ENCODE peak calls at places on chromosomes 3 and 15, in ten cellular contexts. A is GM12878, H is WERI-Rb-1, R is cardiac muscle cell, W is psoas muscle, Z is fibroblast of the aortic adventitia, I is fibroblast of lung, L is adrenal gland, K is ovary, M is H7. J is an unnamed sample.

GRCh38 chr3:105823149-105823866 is 45.5 kb downstream of the CBLB start:
- DNase-seq in W (no peak), A (no peak), R (peak; percentile 85), M (no peak), H (no peak), Z (peak; percentile 89), L (no peak), I (peak; percentile 99), K (peak; percentile 32), J (peak; percentile 91)

GRCh38 chr3:141959531-141959920 is 83.1 kb downstream of the ATP1B3 start:
- DNase-seq in I (no peak), H (no peak), A (no peak), K (no peak), L (no peak), M (no peak), R (no peak), W (no peak), Z (no peak), J (peak; percentile 4)

GRCh38 chr15:67783303-67783702 is 42.0 kb upstream of the SKOR1 start:
- DNase-seq in L (no peak), K (no peak), R (no peak), H (peak; percentile 33), I (no peak), A (peak; percentile 87), Z (no peak), W (no peak), M (no peak), J (no peak)

GRCh38 chr3:112963683-112964082 is 11.2 kb downstream of the CD200R1 start:
- DNase-seq in K (no peak), M (no peak), W (no peak), A (no peak), R (no peak), I (no peak), Z (no peak), L (no peak), H (no peak), J (no peak)

GRCh38 chr3:41188291-41188690 is 11.0 kb upstream of the CTNNB1 start:
- DNase-seq in Z (no peak), K (no peak), R (no peak), W (no peak), L (no peak), M (no peak), I (no peak), H (no peak), A (no peak), J (no peak)

GRCh38 chr15:57472861-57473260 is 96.6 kb downstream of the CGNL1 start:
- DNase-seq in W (no peak), M (no peak), Z (peak; percentile 64), K (no peak), H (no peak), L (no peak), R (no peak), A (no peak), I (peak; percentile 31), J (no peak)

GRCh38 chr3:47419083-47420043 is 38.5 kb downstream of the PTPN23 start:
- DNase-seq in W (no peak), K (no peak), M (peak; percentile 39), R (no peak), Z (no peak), A (no peak), I (no peak), H (no peak), L (no peak), J (no peak)

GRCh38 chr3:115194461-115194860 is 47.4 kb upstream of the ZBTB20 start:
- DNase-seq in W (no peak), K (no peak), L (no peak), I (peak; percentile 65), H (no peak), R (no peak), Z (peak; percentile 39), M (no peak), A (no peak), J (no peak)

GRCh38 chr3:138349926-138350665 is 1.7 kb downstream of the MRAS start:
- DNase-seq in L (peak; percentile 59), I (peak; percentile 25), M (no peak), K (peak; percentile 65), Z (peak; percentile 50), W (peak; percentile 64), R (peak; percentile 45), H (no peak), A (no peak), J (no peak)

GRCh38 chr15:38130739-38131498 is 121.7 kb upstream of the SPRED1 start:
- DNase-seq in R (peak; percentile 99), M (peak; percentile 22), Z (peak; percentile 99), K (peak; percentile 92), L (peak; percentile 50), A (peak; percentile 51), H (peak; percentile 65), W (peak; percentile 91), I (peak; percentile 97), J (peak; percentile 99)

GRCh38 chr15:96339662-96340347 is 9.3 kb downstream of the NR2F2 start:
- DNase-seq in A (no peak), M (peak; percentile 21), W (no peak), Z (peak; percentile 47), I (peak; percentile 60), K (peak; percentile 29), H (no peak), R (peak; percentile 42), L (no peak), J (no peak)

GRCh38 chr3:89474333-89475130 is 367.1 kb downstream of the EPHA3 start:
- DNase-seq in M (no peak), L (no peak), W (no peak), H (no peak), A (no peak), R (no peak), Z (no peak), I (no peak), K (no peak), J (no peak)

GRCh38 chr15:52037889-52038505 is 19.0 kb downstream of the MAPK6 start:
- DNase-seq in K (no peak), I (no peak), Z (no peak), W (no peak), H (no peak), L (no peak), R (no peak), M (no peak), A (no peak), J (no peak)

GRCh38 chr15:85891470-85891869 is 96.7 kb upstream of the KLHL25 start:
- DNase-seq in K (no peak), W (no peak), Z (no peak), M (no peak), A (no peak), I (no peak), H (no peak), L (no peak), R (no peak), J (no peak)

GRCh38 chr3:12893247-12893646 is 51.9 kb upstream of the RPL32 start:
- DNase-seq in H (no peak), I (no peak), W (no peak), Z (no peak), L (no peak), R (no peak), M (no peak), A (no peak), K (no peak), J (no peak)

GRCh38 chr3:115341208-115341607 is 194.1 kb upstream of the ZBTB20 start:
- DNase-seq in L (no peak), I (peak; percentile 84), W (no peak), Z (peak; percentile 71), H (no peak), K (no peak), A (no peak), R (peak; percentile 62), M (no peak), J (peak; percentile 54)

GRCh38 chr3:174158674-174159073 is 700.5 kb upstream of the NAALADL2 start:
- DNase-seq in Z (no peak), W (no peak), R (no peak), H (no peak), K (no peak), M (no peak), A (no peak), I (no peak), L (no peak), J (no peak)

GRCh38 chr3:174153875-174154274 is 705.3 kb upstream of the NAALADL2 start:
- DNase-seq in L (no peak), K (no peak), M (no peak), R (no peak), I (peak; percentile 59), Z (peak; percentile 22), H (no peak), W (no peak), A (no peak), J (no peak)

GRCh38 chr3:174159629-174160028 is 699.5 kb upstream of the NAALADL2 start:
- DNase-seq in K (no peak), Z (no peak), H (no peak), W (no peak), I (no peak), R (no peak), A (no peak), M (no peak), L (no peak), J (no peak)

GRCh38 chr3:174156200-174156599 is 702.9 kb upstream of the NAALADL2 start:
- DNase-seq in L (no peak), R (peak; percentile 5), I (no peak), M (no peak), A (no peak), K (no peak), H (no peak), W (no peak), Z (peak; percentile 43), J (no peak)
- H3K4me3 ChIP-seq in L (no peak overlapping the region), R (no peak overlapping the region), I (no peak overlapping the region), M (no peak overlapping the region), A (no peak overlapping the region), K (no peak overlapping the region), H (no peak overlapping the region), W (peak overlapping the region; percentile 21), Z (peak overlapping the region; percentile 56), J (no peak overlapping the region)

DNA sequence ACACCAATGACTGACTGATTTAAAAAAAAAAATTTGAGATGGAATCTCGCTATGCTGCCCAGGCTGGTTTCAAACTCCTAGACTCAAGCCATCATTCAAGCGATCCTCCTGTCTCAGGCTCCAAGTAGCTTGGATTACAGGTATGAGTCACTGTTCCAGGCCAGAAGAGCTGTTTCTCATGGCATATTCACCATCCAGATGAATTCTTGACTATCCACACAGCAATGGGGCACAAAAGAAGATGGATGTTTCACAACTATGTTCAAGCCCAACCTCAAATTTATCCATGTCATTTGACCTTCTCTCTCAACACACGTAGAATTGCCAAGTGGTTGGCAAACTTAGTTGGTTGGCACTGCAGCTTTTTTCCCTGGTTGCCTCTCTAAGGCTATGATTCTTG is 40.6 kb downstream of the PRICKLE2 start:
- DNase-seq in I (peak; percentile 75), R (no peak), A (no peak), M (no peak), Z (peak; percentile 57), W (no peak), K (no peak), H (no peak), L (no peak), J (peak; percentile 53)
- H3K4me3 ChIP-seq in I (no peak overlapping the region), R (no peak overlapping the region), A (no peak overlapping the region), M (no peak overlapping the region), Z (no peak overlapping the region), W (no peak overlapping the region), K (no peak overlapping the region), H (no peak overlapping the region), L (no peak overlapping the region), J (no peak overlapping the region)

GRCh38 chr3:58529516-58530353 is 7.3 kb downstream of the ACOX2 start:
- DNase-seq in L (no peak), M (peak; percentile 91), H (peak; percentile 88), W (no peak), R (peak; percentile 38), A (no peak), Z (peak; percentile 28), K (no peak), I (no peak), J (no peak)
- H3K4me3 ChIP-seq in L (no peak overlapping the region), M (no peak overlapping the region), H (no peak overlapping the region), W (no peak overlapping the region), R (no peak overlapping the region), A (no peak overlapping the region), Z (no peak overlapping the region), K (no peak overlapping the region), I (no peak overlapping the region), J (no peak overlapping the region)

GRCh38 chr3:104514371-104514770 is 852.3 kb upstream of the ALCAM start:
- DNase-seq in Z (no peak), R (no peak), L (no peak), M (no peak), I (no peak), H (no peak), K (no peak), W (no peak), A (no peak), J (no peak)
- H3K4me3 ChIP-seq in Z (no peak overlapping the region), R (no peak overlapping the region), L (no peak overlapping the region), M (no peak overlapping the region), I (no peak overlapping the region), H (no peak overlapping the region), K (no peak overlapping the region), W (no peak overlapping the region), A (no peak overlapping the region), J (no peak overlapping the region)